ENCODE peak calls at places on chromosomes 4 and X, in eight cellular contexts. T is MCF 10A, O is progenitor cell of endocrine pancreas, V is kidney, X is kidney epithelial cell, P is tibial nerve, G is foreskin fibroblast, W is right lobe of liver. S is an unnamed sample.

GRCh38 chr4:9880411-9881197 is 99.2 kb downstream of the DRD5 start:
- DNase-seq in T (no peak), O (no peak), V (no peak), X (no peak), P (no peak), G (no peak), W (no peak), S (no peak)

GRCh38 chr4:108031427-108032083 is 41.9 kb downstream of the HADH start:
- DNase-seq in T (peak), O (no peak), V (no peak), X (no peak), P (no peak), G (no peak), W (no peak), S (no peak)

GRCh38 chr4:128524311-128524710 is 236.7 kb upstream of the PGRMC2 start:
- DNase-seq in T (peak), O (no peak), V (peak), X (peak), P (no peak), G (peak), W (no peak), S (peak)

GRCh38 chr4:145736241-145736831 is 56.4 kb downstream of the C4orf51 start:
- DNase-seq in T (peak), O (no peak), V (peak), X (no peak), P (no peak), G (no peak), W (peak), S (peak)

GRCh38 chr4:114087596-114088230 is 108.3 kb upstream of the ARSJ start:
- DNase-seq in T (no peak), O (no peak), V (no peak), X (peak), P (no peak), G (peak), W (no peak), S (no peak)

GRCh38 chr4:166422475-166422874 is 549.4 kb downstream of the TLL1 start:
- DNase-seq in T (peak), O (no peak), V (no peak), X (no peak), P (no peak), G (peak), W (no peak), S (no peak)

GRCh38 chr4:52107336-52107735 is 56.2 kb downstream of the SPATA18 start:
- DNase-seq in T (no peak), O (no peak), V (no peak), X (no peak), P (no peak), G (peak), W (no peak), S (no peak)

GRCh38 chr4:168612435-168613139 is 115.7 kb downstream of the PALLD start:
- DNase-seq in T (peak), O (no peak), V (no peak), X (no peak), P (no peak), G (no peak), W (no peak), S (no peak)

GRCh38 chr4:85081196-85081595 is 114.7 kb upstream of the WDFY3 start:
- DNase-seq in T (no peak), O (no peak), V (no peak), X (no peak), P (no peak), G (no peak), W (no peak), S (no peak)

GRCh38 chr4:22708961-22709360 is 16.2 kb downstream of the GBA3 start:
- DNase-seq in T (no peak), O (no peak), V (no peak), X (no peak), P (no peak), G (no peak), W (no peak), S (no peak)

GRCh38 chrX:48905090-48905790 is 6.2 kb downstream of the SLC35A2 start:
- DNase-seq in T (no peak), O (no peak), V (peak), X (no peak), P (no peak), G (no peak), W (no peak), S (no peak)

GRCh38 chrX:71547339-71547738 is 14.4 kb downstream of the OGT start:
- DNase-seq in T (no peak), O (no peak), V (no peak), X (no peak), P (no peak), G (no peak), W (no peak), S (no peak)

GRCh38 chr4:101155368-101155767 is 192.0 kb downstream of the PPP3CA start:
- DNase-seq in T (peak), O (no peak), V (no peak), X (peak), P (no peak), G (peak), W (no peak), S (no peak)

GRCh38 chr4:23902203-23902602 is 12.4 kb upstream of the PPARGC1A start:
- DNase-seq in T (no peak), O (no peak), V (no peak), X (no peak), P (no peak), G (no peak), W (no peak), S (no peak)

GRCh38 chr4:182809417-182810102 is 107.6 kb downstream of the DCTD start:
- DNase-seq in T (no peak), O (no peak), V (no peak), X (no peak), P (no peak), G (no peak), W (no peak), S (no peak)

GRCh38 chr4:52574036-52574435 is 85.1 kb downstream of the USP46 start:
- DNase-seq in T (no peak), O (no peak), V (no peak), X (no peak), P (no peak), G (no peak), W (no peak), S (no peak)

GRCh38 chr4:106628616-106629606 is 260.3 kb upstream of the GIMD1 start:
- DNase-seq in T (peak), O (no peak), V (no peak), X (no peak), P (no peak), G (no peak), W (no peak), S (no peak)

GRCh38 chrX:19659929-19660328 is 144.6 kb upstream of the MAP3K15 start:
- DNase-seq in T (peak), O (no peak), V (no peak), X (no peak), P (no peak), G (no peak), W (no peak), S (no peak)
- TF ChIP-seq CTCF in T (peak), O (no peak), V (no peak), X (no peak), P (no peak), G (no peak), W (no peak), S (no peak)

GRCh38 chr4:41713768-41714167 is 34.8 kb downstream of the PHOX2B start:
- DNase-seq in T (no peak), O (no peak), V (no peak), X (no peak), P (no peak), G (no peak), W (no peak), S (no peak)
- TF ChIP-seq CTCF in T (no peak), O (no peak), V (no peak), X (no peak), P (no peak), G (no peak), W (no peak), S (no peak)

DNA sequence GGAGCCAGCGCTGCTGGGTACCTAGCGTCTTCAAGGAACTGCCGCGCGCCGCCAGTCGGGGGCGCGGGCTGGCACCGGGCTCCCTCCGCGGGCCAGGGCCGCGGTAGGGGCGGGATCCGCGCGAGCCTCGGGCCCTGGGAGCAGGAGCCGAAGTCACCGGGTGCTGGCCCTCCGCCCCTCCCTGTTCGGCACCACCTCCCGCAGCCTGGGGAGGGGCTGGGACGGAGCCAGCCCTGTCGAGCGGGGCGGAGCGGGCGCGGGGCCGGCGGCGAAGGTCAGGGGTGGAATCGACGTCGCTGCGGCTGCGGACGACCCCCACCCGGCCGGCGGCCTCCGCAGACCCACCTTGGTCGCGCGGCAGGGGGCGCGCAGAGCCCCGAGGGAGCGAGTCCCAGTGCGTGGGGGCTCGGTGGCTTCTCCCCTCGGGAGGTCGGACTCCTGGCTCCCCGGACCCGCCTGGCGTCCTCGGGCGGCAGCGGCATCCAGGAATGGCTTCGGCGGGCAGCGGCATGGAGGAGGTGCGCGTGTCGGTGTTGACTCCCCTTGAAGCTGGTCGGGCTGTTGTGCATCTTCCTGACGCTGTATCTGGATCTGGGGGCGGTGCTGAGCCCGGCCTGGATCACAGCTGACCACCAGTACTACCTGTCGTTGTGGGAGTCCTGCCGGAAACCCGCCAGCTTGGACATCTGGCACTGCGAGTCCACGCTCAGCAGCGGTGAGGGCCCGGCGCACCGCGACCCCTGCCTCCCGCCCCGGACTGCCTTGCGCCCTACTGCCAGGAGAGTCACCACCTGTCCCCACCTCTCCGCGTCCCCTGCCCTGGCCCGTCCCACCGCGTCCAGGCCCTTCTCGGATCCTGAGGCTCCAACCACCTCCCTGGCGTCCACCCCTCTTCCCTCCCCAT is 50.5 kb upstream of the FAM47C start:
- DNase-seq in T (no peak), O (peak), V (peak), X (no peak), P (no peak), G (no peak), W (peak), S (no peak)
- TF ChIP-seq CTCF in T (no peak), O (peak), V (no peak), X (no peak), P (no peak), G (no peak), W (peak), S (no peak)

DNA sequence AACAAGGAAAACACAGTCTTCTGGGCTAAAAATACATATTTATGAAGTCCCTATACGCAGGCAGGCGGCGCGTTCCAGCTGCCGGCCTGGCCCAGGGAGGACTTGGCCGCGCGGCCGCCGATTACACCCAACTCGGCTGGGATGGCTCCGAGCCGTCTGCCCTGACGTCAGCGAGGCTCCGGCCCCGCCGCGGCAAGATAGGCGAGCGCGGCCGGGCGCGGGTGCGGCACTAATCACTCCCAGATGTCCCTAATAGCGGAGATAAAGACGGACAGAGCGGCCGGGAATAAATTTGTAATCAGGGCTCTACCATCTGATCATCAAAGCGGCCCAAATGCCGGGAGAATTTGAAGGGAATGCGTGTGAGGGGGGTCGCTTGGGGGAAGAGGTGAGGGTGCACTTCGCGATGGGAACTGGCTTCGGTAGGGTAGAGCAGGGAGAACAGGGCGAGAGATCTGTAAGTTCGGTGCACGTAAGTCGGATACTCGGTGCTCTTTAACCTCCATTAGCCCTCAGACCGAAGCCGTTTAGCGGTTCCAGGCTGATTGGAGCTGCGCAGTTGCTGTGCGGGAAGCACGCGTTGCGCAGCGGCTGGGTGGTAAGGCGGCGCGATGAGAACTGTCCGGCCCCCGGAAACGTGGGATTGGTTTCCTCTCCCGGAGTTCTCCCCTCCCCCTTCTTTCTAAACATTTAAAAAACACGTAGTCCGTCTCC is 7.7 kb downstream of the HAND2 start:
- DNase-seq in T (no peak), O (no peak), V (peak), X (no peak), P (peak), G (peak), W (peak), S (peak)
- TF ChIP-seq CTCF in T (no peak), O (no peak), V (no peak), X (no peak), P (no peak), G (no peak), W (no peak), S (peak)

GRCh38 chrX:42720209-42720608 is 57.8 kb downstream of the PPP1R2C start:
- DNase-seq in T (no peak), O (no peak), V (no peak), X (no peak), P (no peak), G (no peak), W (no peak), S (no peak)

GRCh38 chrX:42710452-42710851 is 67.5 kb downstream of the PPP1R2C start:
- DNase-seq in T (no peak), O (no peak), V (no peak), X (no peak), P (no peak), G (no peak), W (no peak), S (no peak)

GRCh38 chrX:42715689-42716022 is 62.3 kb downstream of the PPP1R2C start:
- DNase-seq in T (no peak), O (no peak), V (no peak), X (no peak), P (no peak), G (no peak), W (no peak), S (no peak)

DNA sequence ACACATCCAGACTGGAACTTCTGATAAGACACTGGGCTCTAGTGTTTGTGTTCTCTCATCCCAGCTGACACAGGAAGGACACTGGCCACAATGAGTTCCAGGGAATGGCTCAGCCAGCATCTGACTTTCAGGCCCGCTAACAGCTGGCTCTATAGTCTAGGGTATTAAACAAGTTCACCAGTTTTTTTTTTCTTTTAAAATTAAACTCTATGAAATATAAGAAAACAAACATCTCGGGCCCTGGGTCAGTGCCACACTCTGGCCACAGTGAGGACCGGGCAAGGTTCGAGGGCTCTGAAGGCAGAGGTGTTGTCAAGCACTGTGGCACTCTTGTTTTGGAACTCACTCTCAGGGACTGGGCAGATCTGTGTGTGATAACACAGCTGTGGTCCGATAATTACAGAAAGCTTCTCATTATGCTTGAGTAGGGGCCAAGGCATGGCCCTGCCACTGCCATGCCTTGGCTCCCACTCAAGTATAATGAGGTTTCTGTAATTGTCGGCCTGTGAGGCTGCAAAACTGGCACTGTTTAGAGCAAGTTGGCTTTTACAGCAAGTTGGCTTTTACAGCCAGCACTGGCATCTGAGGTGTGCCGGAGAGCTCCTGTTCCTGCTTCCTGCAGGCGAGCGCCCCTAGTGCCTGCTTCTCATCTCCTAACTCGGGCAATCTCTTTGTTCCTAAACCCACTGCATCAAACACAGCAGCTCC is 62.8 kb downstream of the PPP1R2C start:
- DNase-seq in T (peak), O (peak), V (peak), X (peak), P (no peak), G (no peak), W (peak), S (peak)
- TF ChIP-seq CTCF in T (no peak), O (peak), V (peak), X (peak), P (peak), G (no peak), W (peak), S (peak)

DNA sequence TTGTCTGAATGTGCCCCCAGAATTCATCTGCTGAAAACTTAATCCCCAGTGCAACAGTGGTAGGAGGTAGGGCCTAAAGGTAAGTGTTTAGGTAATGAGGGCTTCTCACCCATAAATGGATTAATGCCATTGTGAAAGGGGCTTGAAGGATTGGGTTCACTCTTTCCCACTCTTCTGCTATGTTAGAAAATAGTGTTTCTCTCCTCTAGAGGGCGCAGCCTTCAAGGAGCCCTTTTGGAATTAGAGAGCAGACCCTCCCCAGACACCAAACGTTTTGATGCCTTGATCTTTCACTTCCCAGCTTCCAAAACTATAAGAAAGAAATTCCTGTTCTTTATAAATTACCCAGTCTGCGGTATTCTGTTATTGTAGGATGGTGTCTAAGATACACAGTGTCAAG is 706.4 kb downstream of the SMARCA1 start:
- DNase-seq in T (peak), O (no peak), V (no peak), X (no peak), P (no peak), G (no peak), W (no peak), S (no peak)
- TF ChIP-seq CTCF in T (peak), O (peak), V (peak), X (peak), P (no peak), G (no peak), W (peak), S (peak)

DNA sequence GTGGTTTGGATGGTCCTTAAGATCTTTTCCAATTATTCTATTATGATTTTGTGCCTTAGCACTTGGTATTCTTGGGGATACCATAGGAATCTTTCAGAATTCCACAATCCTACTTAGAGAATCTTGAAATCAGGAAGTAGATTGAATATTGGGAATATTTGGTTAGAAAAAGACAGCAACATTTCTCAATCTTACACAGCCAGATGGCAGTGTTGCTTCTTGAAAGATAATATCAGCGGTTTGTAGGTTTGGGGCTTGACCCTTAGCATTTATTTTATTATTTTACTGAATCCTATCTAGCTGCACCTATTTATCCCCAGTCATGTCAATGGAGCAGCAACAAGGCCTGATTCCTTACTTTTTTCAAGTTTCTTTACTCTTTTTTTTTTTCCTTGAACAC is 28.6 kb downstream of the MAGEB1 start:
- DNase-seq in T (peak), O (no peak), V (no peak), X (no peak), P (no peak), G (peak), W (no peak), S (no peak)
- TF ChIP-seq CTCF in T (peak), O (peak), V (no peak), X (peak), P (no peak), G (no peak), W (peak), S (peak)

DNA sequence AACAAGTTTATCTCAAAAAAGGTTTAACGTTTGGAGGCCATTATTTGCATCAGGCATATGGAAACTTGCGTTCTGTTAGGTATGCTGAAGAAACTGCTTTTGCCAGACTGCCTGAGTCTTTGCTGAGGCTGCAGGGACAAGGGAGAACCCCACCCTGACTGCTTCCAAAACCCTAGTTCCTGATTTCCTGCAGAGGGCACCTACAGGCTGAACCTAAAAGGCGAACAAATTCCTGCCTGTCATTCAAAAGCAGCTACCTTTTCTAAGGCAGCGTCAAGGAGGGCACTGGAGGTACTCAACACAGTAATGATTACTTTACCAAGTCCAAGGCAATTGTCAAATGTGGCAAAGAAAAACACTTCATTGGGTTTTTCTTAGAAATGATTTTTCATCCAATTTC is 578 bp upstream of the CORIN start:
- DNase-seq in T (no peak), O (no peak), V (no peak), X (no peak), P (no peak), G (no peak), W (no peak), S (no peak)
- TF ChIP-seq CTCF in T (no peak), O (no peak), V (no peak), X (no peak), P (no peak), G (no peak), W (no peak), S (no peak)

GRCh38 chrX:8042304-8042703 is 115.1 kb upstream of the PNPLA4 start:
- DNase-seq in T (peak), O (no peak), V (no peak), X (no peak), P (no peak), G (no peak), W (no peak), S (no peak)
- TF ChIP-seq CTCF in T (peak), O (peak), V (peak), X (peak), P (no peak), G (no peak), W (no peak), S (no peak)

GRCh38 chrX:40496728-40497127 is 84.0 kb upstream of the ATP6AP2 start:
- DNase-seq in T (no peak), O (no peak), V (no peak), X (no peak), P (no peak), G (no peak), W (no peak), S (no peak)
- TF ChIP-seq CTCF in T (no peak), O (peak), V (no peak), X (no peak), P (no peak), G (peak), W (no peak), S (peak)